ENCODE peak calls at places on chromosome X, in four cellular contexts. F is aorta, H is spleen, L is epithelial cell of proximal tubule. J is an unnamed sample.

GRCh38 chrX:21004835-21005234 is 369.4 kb upstream of the CNKSR2 start:
- DNase-seq in F (no peak), H (no peak), L (no peak), J (no peak)

GRCh38 chrX:129701624-129702069 is 37.1 kb upstream of the XPNPEP2 start:
- DNase-seq in F (peak), H (no peak), L (no peak), J (no peak)

GRCh38 chrX:111010151-111010550 is 85.8 kb upstream of the PAK3 start:
- DNase-seq in F (no peak), H (no peak), L (no peak), J (no peak)

GRCh38 chrX:85994787-85995186 is 52.6 kb downstream of the CHM start:
- DNase-seq in F (no peak), H (no peak), L (no peak), J (no peak)

GRCh38 chrX:49163555-49164419 is 1.2 kb downstream of the MAGIX start:
- DNase-seq in F (peak), H (peak), L (no peak), J (peak)

GRCh38 chrX:53486285-53486684 is 52.1 kb upstream of the HSD17B10 start:
- DNase-seq in F (no peak), H (no peak), L (no peak), J (no peak)

GRCh38 chrX:100682939-100683338 is 38.9 kb downstream of the SRPX2 start:
- DNase-seq in F (no peak), H (no peak), L (no peak), J (no peak)

GRCh38 chrX:22666441-22666840 is 333.3 kb upstream of the DDX53 start:
- DNase-seq in F (no peak), H (no peak), L (no peak), J (peak)

GRCh38 chrX:134548844-134549205 is 88.9 kb downstream of the HPRT1 start:
- DNase-seq in F (no peak), H (no peak), L (no peak), J (no peak)

GRCh38 chrX:153533041-153533565 is 15.7 kb downstream of the ATP2B3 start:
- DNase-seq in F (no peak), H (no peak), L (no peak), J (no peak)

GRCh38 chrX:122579521-122579920 is 604.6 kb upstream of the GRIA3 start:
- DNase-seq in F (no peak), H (no peak), L (no peak), J (no peak)

GRCh38 chrX:37685452-37686347 is at the start of gene XK:
- DNase-seq in F (peak), H (peak), L (no peak), J (peak)

GRCh38 chrX:107448625-107449468 is 605 bp upstream of the FRMPD3 start:
- DNase-seq in F (no peak), H (no peak), L (no peak), J (no peak)

GRCh38 chrX:101051549-101052302 is at the start of gene TRMT2B:
- DNase-seq in F (peak), H (peak), L (no peak), J (peak)

GRCh38 chrX:82224961-82225360 is 1023.1 kb downstream of the SH3BGRL start:
- DNase-seq in F (no peak), H (no peak), L (no peak), J (no peak)

GRCh38 chrX:143429021-143429570 is 88.2 kb downstream of the SPANXN3 start:
- DNase-seq in F (no peak), H (no peak), L (no peak), J (no peak)

GRCh38 chrX:65677954-65678469 is 10.6 kb downstream of the MSN start:
- DNase-seq in F (peak), H (no peak), L (no peak), J (no peak)

GRCh38 chrX:136731798-136732197 is 48.9 kb downstream of the ARHGEF6 start:
- DNase-seq in F (no peak), H (no peak), L (no peak), J (no peak)

GRCh38 chrX:112961981-112962380 is 121.3 kb upstream of the AMOT start:
- DNase-seq in F (no peak), H (no peak), L (no peak), J (no peak)

GRCh38 chrX:56783450-56783831 is 54.4 kb downstream of the NBDY start:
- DNase-seq in F (peak), H (peak), L (no peak), J (peak)

GRCh38 chrX:22300130-22300529 is 27.4 kb downstream of the CBLL2 start:
- DNase-seq in F (no peak), H (no peak), L (no peak), J (no peak)

GRCh38 chrX:103608305-103608963 is 671 bp downstream of the TCEAL3 start:
- DNase-seq in F (peak), H (peak), L (no peak), J (no peak)

GRCh38 chrX:103792916-103793540 is 16.4 kb downstream of the PLP1 start:
- DNase-seq in F (no peak), H (no peak), L (no peak), J (no peak)

GRCh38 chrX:9465380-9466114 is 689 bp downstream of the TBL1X start:
- DNase-seq in F (peak), H (peak), L (no peak), J (no peak)

GRCh38 chrX:153407736-153408135 is 3.5 kb upstream of the ZFP92 start:
- DNase-seq in F (no peak), H (peak), L (no peak), J (no peak)

DNA sequence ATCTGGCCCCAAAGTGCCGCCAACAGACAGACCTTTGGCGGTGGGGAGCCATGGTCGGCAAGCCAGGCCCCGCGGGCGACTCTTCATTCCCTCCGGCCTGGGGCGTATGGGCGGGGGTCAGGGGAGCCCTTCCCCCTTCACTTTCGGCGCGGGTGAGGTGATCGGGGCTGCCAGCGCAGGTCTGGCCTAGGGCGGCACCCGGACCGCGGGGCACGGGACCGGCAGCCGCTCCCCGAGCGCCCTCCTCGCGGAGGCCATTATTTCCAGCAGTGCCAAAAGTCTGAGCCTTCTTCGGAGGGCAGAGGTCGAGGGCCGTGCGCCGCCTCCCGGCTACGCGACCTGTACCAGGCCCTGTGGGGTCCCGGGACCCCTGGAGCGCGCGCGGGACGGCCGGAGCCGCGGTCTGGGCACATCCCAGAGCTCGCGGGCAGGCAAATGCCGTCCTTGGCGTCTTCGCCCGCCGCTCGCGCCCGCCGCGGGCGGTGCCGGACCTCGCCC is 620 bp upstream of the KDM6A start:
- DNase-seq in F (no peak), H (peak), L (no peak), J (no peak)
- H3K4me3 ChIP-seq in F (peak), H (peak), L (peak), J (peak)

GRCh38 chrX:47632664-47633063 is 2.9 kb upstream of the CFP start:
- DNase-seq in F (no peak), H (no peak), L (no peak), J (no peak)

GRCh38 chrX:47628980-47629379 is 750 bp downstream of the CFP start:
- DNase-seq in F (no peak), H (no peak), L (no peak), J (peak)

GRCh38 chrX:47625365-47625764 is 4.4 kb downstream of the CFP start:
- DNase-seq in F (no peak), H (no peak), L (no peak), J (no peak)

GRCh38 chrX:47631676-47632075 is 1.9 kb upstream of the CFP start:
- DNase-seq in F (no peak), H (no peak), L (no peak), J (no peak)

GRCh38 chrX:47629419-47630210 is at the start of gene CFP:
- DNase-seq in F (no peak), H (no peak), L (no peak), J (peak)
- H3K4me3 ChIP-seq in F (no peak), H (no peak), L (no peak), J (peak)

GRCh38 chrX:155611302-155611701 is 1.4 kb downstream of the TMLHE start:
- DNase-seq in F (no peak), H (no peak), L (no peak), J (no peak)
- H3K4me3 ChIP-seq in F (no peak), H (no peak), L (peak), J (peak)

GRCh38 chrX:102606115-102606514 is 6.8 kb downstream of the ARMCX5 start:
- DNase-seq in F (no peak), H (no peak), L (no peak), J (no peak)

GRCh38 chrX:102599084-102599949 is at the start of gene ARMCX5:
- DNase-seq in F (peak), H (peak), L (peak), J (peak)

GRCh38 chrX:102599950-102600579 is 750 bp downstream of the ARMCX5 start:
- DNase-seq in F (no peak), H (no peak), L (no peak), J (no peak)

GRCh38 chrX:102604327-102604726 is 5.0 kb downstream of the ARMCX5 start:
- DNase-seq in F (no peak), H (no peak), L (no peak), J (no peak)
- H3K4me3 ChIP-seq in F (no peak), H (no peak), L (no peak), J (no peak)

GRCh38 chrX:31228415-31228832 is 156.6 kb upstream of the FTHL17 start:
- DNase-seq in F (peak), H (no peak), L (no peak), J (no peak)
- H3K4me3 ChIP-seq in F (no peak), H (no peak), L (no peak), J (no peak)